ENCODE peak calls at places on chromosomes 4 and X, in six cellular contexts. I, C, D, L, Q and Z are unnamed samples.

GRCh38 chrX:40644175-40644574 is 3.2 kb downstream of the CXorf38 start:
- DNase-seq in I (no peak), C (no peak), D (no peak), L (no peak), Q (no peak), Z (no peak)

GRCh38 chrX:42515939-42516338 is 262.0 kb downstream of the PPP1R2C start:
- DNase-seq in I (no peak), C (no peak), D (no peak), L (no peak), Q (no peak), Z (no peak)

GRCh38 chrX:74779175-74779574 is 146.1 kb downstream of the NEXMIF start:
- DNase-seq in I (no peak), C (no peak), D (no peak), L (no peak), Q (no peak), Z (no peak)

GRCh38 chr4:42428036-42428435 is 30.7 kb downstream of the SHISA3 start:
- DNase-seq in I (no peak), C (no peak), D (no peak), L (no peak), Q (no peak), Z (no peak)

GRCh38 chr4:1598641-1599481 is 85.3 kb downstream of the FAM53A start:
- DNase-seq in I (no peak), C (no peak), D (no peak), L (no peak), Q (no peak), Z (no peak)

GRCh38 chr4:60042941-60043340 is 1157.2 kb upstream of the ADGRL3 start:
- DNase-seq in I (no peak), C (no peak), D (no peak), L (no peak), Q (no peak), Z (no peak)

GRCh38 chr4:189001971-189002450 is 862.8 kb downstream of the TRIML1 start:
- DNase-seq in I (no peak), C (no peak), D (no peak), L (no peak), Q (no peak), Z (no peak)

GRCh38 chrX:75784689-75785491 is at the start of gene MAGEE2:
- DNase-seq in I (no peak), C (peak; percentile 0), D (no peak), L (no peak), Q (no peak), Z (no peak)

GRCh38 chr4:144831971-144832370 is 186.0 kb downstream of the HHIP start:
- DNase-seq in I (no peak), C (no peak), D (no peak), L (no peak), Q (no peak), Z (no peak)

GRCh38 chr4:110197421-110198398 is 705 bp downstream of the ELOVL6 start:
- DNase-seq in I (no peak), C (no peak), D (peak; percentile 56), L (no peak), Q (no peak), Z (no peak)

GRCh38 chr4:128068927-128069326 is 7.8 kb downstream of the LARP1B start:
- DNase-seq in I (no peak), C (peak; percentile 29), D (no peak), L (peak; percentile 48), Q (no peak), Z (no peak)

GRCh38 chr4:16682996-16683395 is 215.4 kb downstream of the LDB2 start:
- DNase-seq in I (no peak), C (no peak), D (no peak), L (no peak), Q (no peak), Z (no peak)

GRCh38 chr4:113750315-113750714 is 11.2 kb downstream of the CAMK2D start:
- DNase-seq in I (no peak), C (no peak), D (no peak), L (no peak), Q (no peak), Z (no peak)

GRCh38 chr4:6727081-6727942 is 11.3 kb downstream of the BLOC1S4 start:
- DNase-seq in I (no peak), C (no peak), D (no peak), L (no peak), Q (no peak), Z (no peak)

GRCh38 chr4:77931452-77932135 is 69.0 kb downstream of the MRPL1 start:
- DNase-seq in I (no peak), C (no peak), D (no peak), L (no peak), Q (no peak), Z (no peak)

GRCh38 chr4:76234679-76235044 is 16.9 kb upstream of the FAM47E start:
- DNase-seq in I (no peak), C (no peak), D (no peak), L (no peak), Q (no peak), Z (no peak)

GRCh38 chr4:76233088-76233487 is 18.4 kb upstream of the FAM47E start:
- DNase-seq in I (no peak), C (no peak), D (no peak), L (no peak), Q (no peak), Z (no peak)

GRCh38 chr4:76235407-76235806 is 16.1 kb upstream of the FAM47E start:
- DNase-seq in I (no peak), C (no peak), D (no peak), L (no peak), Q (no peak), Z (no peak)

GRCh38 chr4:76233534-76233933 is 18.0 kb upstream of the FAM47E start:
- DNase-seq in I (no peak), C (no peak), D (no peak), L (no peak), Q (no peak), Z (no peak)

DNA sequence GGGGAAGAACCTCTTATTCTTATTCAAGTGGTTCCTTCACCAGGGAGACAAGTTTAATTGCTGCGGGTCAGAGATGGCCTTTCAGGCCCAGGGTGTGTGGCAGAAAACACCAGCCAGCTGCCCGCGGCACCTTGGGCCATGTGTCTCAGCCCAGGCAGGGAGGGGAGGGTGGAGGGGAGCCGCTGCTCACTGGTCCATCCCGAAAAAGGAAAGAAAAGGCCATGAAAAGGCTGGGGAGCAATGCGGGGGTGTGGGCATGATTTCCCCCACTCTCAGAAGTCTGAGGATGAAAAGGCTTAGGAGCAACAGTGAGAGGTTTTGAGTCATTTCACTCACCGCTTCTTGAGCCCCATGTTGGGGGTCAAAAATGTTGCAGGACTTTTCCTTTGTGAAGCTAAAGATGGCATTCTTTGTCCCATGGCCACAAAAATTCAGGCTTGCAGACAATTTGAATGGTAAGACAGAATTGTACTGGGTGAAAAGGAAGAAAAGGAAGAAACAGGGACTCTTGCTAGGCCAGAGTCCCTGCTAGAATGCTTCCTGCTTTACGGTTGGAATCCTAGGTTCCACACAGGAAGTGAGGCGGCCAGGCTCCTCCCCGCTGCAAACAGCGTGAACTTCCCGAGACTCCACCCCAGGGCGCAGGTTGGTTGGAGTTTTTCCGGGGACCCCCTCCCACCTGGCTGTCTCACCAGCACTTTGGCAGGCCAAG is 17.4 kb upstream of the FAM47E start:
- DNase-seq in I (no peak), C (no peak), D (peak; percentile 41), L (peak; percentile 68), Q (no peak), Z (no peak)
- TF ChIP-seq POLR2A in I (no peak), C (no peak), D (no peak), L (peak; percentile 83), Q (no peak), Z (no peak)

DNA sequence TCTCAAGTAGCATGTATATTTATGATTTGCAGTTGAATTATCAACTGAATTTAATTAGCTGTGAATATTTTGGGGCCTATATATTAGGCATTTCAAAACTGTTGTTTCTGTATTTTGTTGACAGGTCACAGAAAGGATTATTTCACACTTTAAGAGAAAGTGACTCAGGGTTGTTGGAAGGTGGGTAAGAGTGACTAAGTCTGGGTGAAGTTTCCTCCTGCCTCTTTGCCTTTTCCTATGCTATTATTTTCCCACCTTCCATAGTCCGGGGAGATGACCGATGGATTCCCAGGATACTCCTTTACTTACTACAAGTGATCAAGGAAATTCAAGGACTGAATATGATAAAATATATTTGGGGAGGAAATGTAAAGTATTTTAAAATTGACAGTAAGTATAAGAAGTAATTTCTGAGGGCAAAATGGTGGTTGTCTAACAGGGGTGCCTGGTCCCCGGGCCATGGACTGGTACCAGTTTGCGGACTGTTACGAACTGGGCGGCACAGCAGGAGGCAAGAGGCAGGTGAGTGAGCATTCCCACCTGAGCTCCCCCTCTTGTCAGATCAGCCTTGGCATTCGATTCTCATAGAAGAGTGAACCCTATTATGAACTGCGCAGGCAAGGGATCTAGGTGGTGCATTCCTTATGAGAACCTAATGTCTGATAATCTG is 175.5 kb upstream of the GPRIN3 start:
- DNase-seq in I (no peak), C (no peak), D (no peak), L (no peak), Q (no peak), Z (no peak)
- TF ChIP-seq POLR2AphosphoS5 in I (no peak), C (no peak), D (no peak), L (no peak), Q (no peak), Z (no peak)

DNA sequence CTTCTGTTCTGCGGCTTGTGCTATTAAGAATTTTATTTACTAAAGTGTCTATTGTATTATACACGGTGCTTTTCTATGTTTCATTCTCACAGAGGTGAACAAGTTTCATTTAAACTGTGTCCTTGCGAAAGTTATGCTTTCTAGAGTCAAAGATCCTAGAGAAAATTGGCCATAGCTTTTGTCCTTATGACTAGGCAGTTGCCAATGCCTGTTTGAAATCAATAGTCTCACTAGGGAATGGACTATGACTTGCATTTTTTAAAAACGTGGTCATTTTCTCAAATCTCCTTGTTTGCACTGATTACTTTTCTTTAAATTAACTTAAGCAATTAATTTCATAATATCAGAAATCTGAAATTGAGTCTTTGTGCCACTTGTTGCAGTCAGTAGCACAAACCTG is 211.7 kb upstream of the MID1 start:
- DNase-seq in I (no peak), C (no peak), D (no peak), L (no peak), Q (no peak), Z (no peak)
- H3K4me3 ChIP-seq in I (no peak overlapping the region), C (no peak overlapping the region), D (peak overlapping the region; percentile 44), L (no peak overlapping the region), Q (peak overlapping the region; percentile 7), Z (no peak overlapping the region)

GRCh38 chrX:120486786-120487185 is 17.7 kb upstream of the LAMP2 start:
- DNase-seq in I (no peak), C (peak; percentile 81), D (no peak), L (no peak), Q (no peak), Z (no peak)

GRCh38 chrX:120485562-120486520 is 16.7 kb upstream of the LAMP2 start:
- DNase-seq in I (peak; percentile 76), C (peak; percentile 94), D (peak; percentile 68), L (peak; percentile 80), Q (no peak), Z (peak; percentile 60)
- TF ChIP-seq POLR2A in I (no peak), C (peak; percentile 35), D (peak; percentile 39), L (no peak), Q (no peak), Z (peak; percentile 22)

GRCh38 chr4:14809203-14809602 is 193.1 kb upstream of the CPEB2 start:
- DNase-seq in I (no peak), C (no peak), D (no peak), L (no peak), Q (no peak), Z (no peak)

GRCh38 chr4:14807857-14808256 is 194.4 kb upstream of the CPEB2 start:
- DNase-seq in I (no peak), C (no peak), D (no peak), L (no peak), Q (no peak), Z (no peak)

GRCh38 chr4:14810121-14810520 is 192.2 kb upstream of the CPEB2 start:
- DNase-seq in I (no peak), C (no peak), D (no peak), L (no peak), Q (no peak), Z (no peak)

GRCh38 chr4:14810568-14810967 is 191.7 kb upstream of the CPEB2 start:
- DNase-seq in I (no peak), C (no peak), D (no peak), L (no peak), Q (no peak), Z (no peak)

GRCh38 chr4:14812101-14812500 is 190.2 kb upstream of the CPEB2 start:
- DNase-seq in I (no peak), C (no peak), D (no peak), L (no peak), Q (no peak), Z (no peak)
- TF ChIP-seq POLR2AphosphoS5 in I (no peak), C (no peak), D (no peak), L (no peak), Q (no peak), Z (no peak)